ENCODE peak calls at places on chromosomes 3 and 15, in five cellular contexts. P is cardiac muscle cell; K is aorta; Y is kidney; H is CD4-positive, alpha-beta memory T cell. C is an unnamed sample.
A peak's percentile ranks its signal among the peaks of the same experiment; 100 is the strongest.

GRCh38 chr3:71069797-71070196 is 513.7 kb downstream of the FOXP1 start:
- DNase-seq in P (peak; percentile 33), K (peak; percentile 72), Y (no peak), H (peak; percentile 65), C (peak; percentile 53)

GRCh38 chr3:124203292-124203691 is 211.4 kb upstream of the ROPN1 start:
- DNase-seq in P (no peak), K (no peak), Y (no peak), H (no peak), C (no peak)

GRCh38 chr3:3286014-3286413 is 106.5 kb upstream of the CRBN start:
- DNase-seq in P (no peak), K (no peak), Y (no peak), H (no peak), C (no peak)

GRCh38 chr3:154642066-154642619 is 212.2 kb upstream of the GPR149 start:
- DNase-seq in P (no peak), K (no peak), Y (no peak), H (no peak), C (no peak)

GRCh38 chr3:125083776-125084175 is 28.0 kb upstream of the HEG1 start:
- DNase-seq in P (no peak), K (no peak), Y (no peak), H (no peak), C (no peak)

GRCh38 chr15:84764989-84765388 is 16.6 kb downstream of the ZNF592 start:
- DNase-seq in P (no peak), K (no peak), Y (no peak), H (no peak), C (no peak)

GRCh38 chr3:93843981-93844380 is 129.7 kb downstream of the PROS1 start:
- DNase-seq in P (no peak), K (no peak), Y (no peak), H (no peak), C (peak; percentile 7)

GRCh38 chr15:84929795-84930371 is 45.4 kb downstream of the SLC28A1 start:
- DNase-seq in P (peak; percentile 34), K (no peak), Y (peak; percentile 90), H (no peak), C (no peak)

GRCh38 chr3:2819571-2819970 is 290.6 kb downstream of the IL5RA start:
- DNase-seq in P (no peak), K (no peak), Y (no peak), H (no peak), C (no peak)

GRCh38 chr3:132222868-132223538 is 94.2 kb upstream of the ACP3 start:
- DNase-seq in P (no peak), K (no peak), Y (peak; percentile 84), H (no peak), C (no peak)

GRCh38 chr3:106792716-106793115 is 584.5 kb upstream of the CCDC54 start:
- DNase-seq in P (no peak), K (no peak), Y (no peak), H (no peak), C (no peak)

GRCh38 chr3:126060613-126061145 is 23.2 kb downstream of the SLC41A3 start:
- DNase-seq in P (no peak), K (no peak), Y (no peak), H (no peak), C (no peak)

GRCh38 chr3:63656791-63657190 is 4.3 kb downstream of the SNTN start:
- DNase-seq in P (no peak), K (no peak), Y (no peak), H (no peak), C (no peak)

GRCh38 chr15:66515901-66516322 is 10.8 kb downstream of the ZWILCH start:
- DNase-seq in P (no peak), K (no peak), Y (no peak), H (no peak), C (no peak)

GRCh38 chr3:197494366-197495058 is 61.3 kb downstream of the BDH1 start:
- DNase-seq in P (no peak), K (peak; percentile 67), Y (no peak), H (no peak), C (no peak)

GRCh38 chr3:142724682-142725351 is 983 bp downstream of the TRPC1 start:
- DNase-seq in P (peak; percentile 74), K (peak; percentile 52), Y (peak; percentile 76), H (no peak), C (peak; percentile 16)

GRCh38 chr15:66936115-66936863 is 129.1 kb upstream of the SMAD3 start:
- DNase-seq in P (no peak), K (no peak), Y (peak; percentile 78), H (no peak), C (peak; percentile 32)

GRCh38 chr3:152835311-152836102 is 576 bp downstream of the P2RY1 start:
- DNase-seq in P (peak; percentile 75), K (peak; percentile 83), Y (peak; percentile 88), H (no peak), C (peak; percentile 32)

GRCh38 chr3:106457278-106458210 is 588.7 kb upstream of the CBLB start:
- DNase-seq in P (no peak), K (peak; percentile 69), Y (no peak), H (no peak), C (peak; percentile 48)

GRCh38 chr15:70034596-70034995 is 63.1 kb downstream of the TLE3 start:
- DNase-seq in P (no peak), K (no peak), Y (no peak), H (no peak), C (no peak)

GRCh38 chr3:86948840-86949239 is 42.1 kb downstream of the VGLL3 start:
- DNase-seq in P (no peak), K (no peak), Y (no peak), H (no peak), C (no peak)

GRCh38 chr3:175941352-175941751 is 1082.2 kb downstream of the NAALADL2 start:
- DNase-seq in P (no peak), K (no peak), Y (no peak), H (no peak), C (no peak)

GRCh38 chr3:101038880-101039279 is 45.7 kb upstream of the ABI3BP start:
- DNase-seq in P (no peak), K (no peak), Y (no peak), H (no peak), C (no peak)

GRCh38 chr3:170137971-170138370 is 43.6 kb downstream of the PHC3 start:
- DNase-seq in P (no peak), K (no peak), Y (no peak), H (no peak), C (no peak)

GRCh38 chr15:84789762-84790161 is 27.4 kb upstream of the ALPK3 start:
- DNase-seq in P (peak; percentile 35), K (no peak), Y (no peak), H (no peak), C (no peak)

GRCh38 chr15:25767356-25768151 is 95.6 kb downstream of the ATP10A start:
- DNase-seq in P (no peak), K (no peak), Y (no peak), H (no peak), C (no peak)

GRCh38 chr3:138046955-138047354 is 37.0 kb downstream of the CLDN18 start:
- DNase-seq in P (no peak), K (no peak), Y (no peak), H (no peak), C (no peak)

GRCh38 chr3:167861649-167862048 is 126.1 kb downstream of the SERPINI1 start:
- DNase-seq in P (no peak), K (no peak), Y (no peak), H (no peak), C (no peak)

GRCh38 chr3:70974752-70975151 is 608.8 kb downstream of the FOXP1 start:
- DNase-seq in P (no peak), K (no peak), Y (no peak), H (no peak), C (no peak)

GRCh38 chr3:114157321-114157720 is 21.5 kb downstream of the DRD3 start:
- DNase-seq in P (no peak), K (no peak), Y (no peak), H (no peak), C (no peak)

GRCh38 chr3:13268961-13269391 is 151.1 kb downstream of the NUP210 start:
- DNase-seq in P (peak; percentile 54), K (peak; percentile 26), Y (no peak), H (no peak), C (no peak)

GRCh38 chr3:55669133-55669532 is 182.0 kb upstream of the WNT5A start:
- DNase-seq in P (no peak), K (no peak), Y (no peak), H (no peak), C (no peak)

GRCh38 chr3:168511428-168512014 is 415.8 kb upstream of the GOLIM4 start:
- DNase-seq in P (peak; percentile 42), K (no peak), Y (no peak), H (no peak), C (no peak)

GRCh38 chr15:79051941-79052731 is 38.4 kb downstream of the RASGRF1 start:
- DNase-seq in P (no peak), K (no peak), Y (no peak), H (no peak), C (no peak)

GRCh38 chr3:138374573-138375134 is 26.3 kb downstream of the MRAS start:
- DNase-seq in P (peak; percentile 26), K (no peak), Y (no peak), H (no peak), C (no peak)

GRCh38 chr3:129481783-129482332 is 41.8 kb downstream of the IFT122 start:
- DNase-seq in P (no peak), K (peak; percentile 79), Y (no peak), H (peak; percentile 84), C (peak; percentile 53)

GRCh38 chr15:56339594-56339993 is 25.6 kb upstream of the TEX9 start:
- DNase-seq in P (no peak), K (no peak), Y (no peak), H (no peak), C (no peak)
- H3K27ac ChIP-seq in P (no peak overlapping the region), K (no peak overlapping the region), Y (no peak overlapping the region), H (no peak overlapping the region), C (no peak overlapping the region)

GRCh38 chr3:161072076-161072697 is 33.0 kb downstream of the B3GALNT1 start:
- DNase-seq in P (no peak), K (no peak), Y (no peak), H (no peak), C (no peak)
- H3K4me3 ChIP-seq in P (no peak overlapping the region), K (no peak overlapping the region), Y (no peak overlapping the region), H (no peak overlapping the region), C (no peak overlapping the region)

GRCh38 chr3:53253707-53254106 is 2.1 kb downstream of the TKT start:
- DNase-seq in P (no peak), K (no peak), Y (no peak), H (no peak), C (no peak)
- H3K4me1 ChIP-seq in P (peaks cover 8% of the 10 kb centered on the region), K (peaks cover 2% of the 10 kb centered on the region), Y (peaks cover 9% of the 10 kb centered on the region), H (peaks cover 53% of the 10 kb centered on the region), C (peaks cover 75% of the 10 kb centered on the region)

GRCh38 chr15:74621546-74621920 is 5.9 kb downstream of the CLK3 start:
- DNase-seq in P (no peak), K (no peak), Y (peak; percentile 65), H (no peak), C (no peak)
- H3K27ac ChIP-seq in P (no peak overlapping the region), K (no peak overlapping the region), Y (no peak overlapping the region), H (peak overlapping the region; percentile 16), C (no peak overlapping the region)